ENCODE peak calls at places on chromosome 12, in six cellular contexts. F is astrocyte of the spinal cord, U is PC-9, Q is neural progenitor cell, C is mesendoderm, X is testis. V is an unnamed sample.

GRCh38 chr12:25884024-25884919 is 74.2 kb upstream of the RASSF8 start:
- DNase-seq in F (no peak), Q (no peak), X (no peak), U (no peak), C (no peak), V (no peak)

GRCh38 chr12:12064596-12064995 is 6.1 kb upstream of the BCL2L14 start:
- DNase-seq in U (no peak), Q (no peak), F (no peak), X (no peak), C (peak), V (no peak)

GRCh38 chr12:22101749-22102243 is 55.8 kb downstream of the CMAS start:
- DNase-seq in U (no peak), C (no peak), X (no peak), Q (no peak), F (peak), V (peak)

GRCh38 chr12:114869091-114869834 is 185.3 kb upstream of the TBX3 start:
- DNase-seq in U (no peak), Q (peak), F (peak), C (peak), X (no peak), V (no peak)

GRCh38 chr12:113802966-113803828 is 162.9 kb downstream of the RBM19 start:
- DNase-seq in F (no peak), C (no peak), U (no peak), Q (no peak), X (no peak), V (no peak)

GRCh38 chr12:106205208-106206069 is 42.4 kb downstream of the CKAP4 start:
- DNase-seq in F (no peak), X (no peak), U (peak), Q (peak), C (peak), V (peak)

GRCh38 chr12:7130791-7131501 is 775 bp downstream of the CLSTN3 start:
- DNase-seq in F (peak), U (peak), X (peak), C (peak), Q (peak), V (peak)

GRCh38 chr12:98592825-98593322 is 612 bp upstream of the SLC25A3 start:
- DNase-seq in X (no peak), Q (no peak), C (no peak), U (no peak), F (no peak), V (peak)

GRCh38 chr12:20367731-20368652 is at the start of gene PDE3A:
- DNase-seq in U (peak), X (peak), F (peak), Q (peak), C (peak), V (peak)

GRCh38 chr12:77795699-77796098 is 35.0 kb upstream of the NAV3 start:
- DNase-seq in Q (no peak), C (no peak), U (no peak), F (peak), X (no peak), V (no peak)

GRCh38 chr12:43063642-43064041 is 474.1 kb upstream of the PRICKLE1 start:
- DNase-seq in X (no peak), U (no peak), F (peak), C (no peak), Q (no peak), V (no peak)

GRCh38 chr12:18345021-18345735 is 83.9 kb downstream of the PIK3C2G start:
- DNase-seq in X (no peak), F (peak), Q (no peak), C (no peak), U (no peak), V (no peak)

GRCh38 chr12:57244306-57244696 is 6.7 kb downstream of the STAC3 start:
- DNase-seq in U (no peak), F (no peak), C (no peak), X (no peak), Q (no peak), V (no peak)

GRCh38 chr12:20376984-20377383 is 8.6 kb downstream of the PDE3A start:
- DNase-seq in C (peak), X (no peak), U (no peak), Q (peak), F (peak), V (no peak)

GRCh38 chr12:3603576-3603975 is 112.6 kb downstream of the PRMT8 start:
- DNase-seq in Q (peak), X (no peak), F (no peak), U (no peak), C (no peak), V (no peak)

GRCh38 chr12:112807452-112807851 is 15.9 kb downstream of the RPH3A start:
- DNase-seq in X (no peak), C (no peak), Q (no peak), U (no peak), F (no peak), V (no peak)

GRCh38 chr12:96247567-96247962 is 53.4 kb downstream of the ELK3 start:
- DNase-seq in C (no peak), U (no peak), Q (no peak), F (no peak), X (no peak), V (no peak)

GRCh38 chr12:85057370-85057963 is 21.3 kb downstream of the LRRIQ1 start:
- DNase-seq in F (peak), Q (peak), C (peak), X (peak), U (peak), V (peak)

GRCh38 chr12:55820679-55821078 is 2.8 kb downstream of the ORMDL2 start:
- DNase-seq in C (peak), X (no peak), Q (no peak), U (no peak), F (peak), V (no peak)

GRCh38 chr12:132593938-132594358 is 16.4 kb downstream of the LRCOL1 start:
- DNase-seq in Q (peak), C (peak), F (peak), U (peak), X (peak), V (peak)

GRCh38 chr12:230925-231671 is 17.1 kb upstream of the SLC6A12 start:
- DNase-seq in C (no peak), U (no peak), F (no peak), Q (peak), X (peak), V (no peak)

GRCh38 chr12:13293086-13293485 is 96.6 kb downstream of the EMP1 start:
- DNase-seq in F (no peak), C (no peak), Q (no peak), X (no peak), U (no peak), V (no peak)

GRCh38 chr12:49345048-49345839 is 1.4 kb upstream of the DNAJC22 start:
- DNase-seq in Q (peak), C (peak), U (no peak), X (peak), F (no peak), V (no peak)

GRCh38 chr12:43740511-43741100 is 18.0 kb downstream of the PUS7L start:
- DNase-seq in U (no peak), X (no peak), Q (no peak), F (no peak), C (no peak), V (no peak)

GRCh38 chr12:49121047-49121696 is 10.0 kb downstream of the TUBA1B start:
- DNase-seq in F (peak), X (peak), C (peak), Q (peak), U (no peak), V (no peak)

GRCh38 chr12:81440001-81440400 is 319.1 kb downstream of the PPFIA2 start:
- DNase-seq in C (peak), X (no peak), U (no peak), Q (no peak), F (no peak), V (no peak)

GRCh38 chr12:111171334-111171733 is 197.6 kb downstream of the PHETA1 start:
- DNase-seq in Q (no peak), X (no peak), C (no peak), F (no peak), U (no peak), V (peak)

GRCh38 chr12:69475237-69475984 is 5.2 kb downstream of the FRS2 start:
- DNase-seq in F (peak), Q (peak), C (no peak), X (no peak), U (no peak), V (peak)

GRCh38 chr12:108478611-108479010 is 36.5 kb upstream of the FICD start:
- DNase-seq in F (no peak), X (no peak), Q (no peak), C (no peak), U (no peak), V (no peak)

GRCh38 chr12:51821423-51822260 is 26.9 kb downstream of the FIGNL2 start:
- DNase-seq in U (no peak), F (no peak), Q (peak), C (no peak), X (no peak), V (no peak)

GRCh38 chr12:60333461-60333860 is 737.6 kb downstream of the SLC16A7 start:
- DNase-seq in Q (no peak), C (no peak), U (no peak), X (no peak), F (peak), V (no peak)

GRCh38 chr12:30251546-30251945 is 444.1 kb downstream of the IPO8 start:
- DNase-seq in Q (peak), X (no peak), F (no peak), U (no peak), C (no peak), V (no peak)

GRCh38 chr12:50110762-50111416 is 1.1 kb upstream of the COX14 start:
- DNase-seq in X (peak), C (peak), F (no peak), U (peak), Q (peak), V (no peak)

GRCh38 chr12:107390414-107390813 is 295.2 kb upstream of the PWP1 start:
- DNase-seq in C (no peak), Q (no peak), F (no peak), U (no peak), X (no peak), V (no peak)

GRCh38 chr12:105057174-105057573 is 27.1 kb downstream of the ALDH1L2 start:
- DNase-seq in Q (no peak), X (no peak), F (no peak), U (no peak), C (no peak), V (peak)

GRCh38 chr12:101698782-101699347 is 1.4 kb downstream of the CHPT1 start:
- DNase-seq in U (no peak), F (peak), C (peak), Q (no peak), X (no peak), V (no peak)

DNA sequence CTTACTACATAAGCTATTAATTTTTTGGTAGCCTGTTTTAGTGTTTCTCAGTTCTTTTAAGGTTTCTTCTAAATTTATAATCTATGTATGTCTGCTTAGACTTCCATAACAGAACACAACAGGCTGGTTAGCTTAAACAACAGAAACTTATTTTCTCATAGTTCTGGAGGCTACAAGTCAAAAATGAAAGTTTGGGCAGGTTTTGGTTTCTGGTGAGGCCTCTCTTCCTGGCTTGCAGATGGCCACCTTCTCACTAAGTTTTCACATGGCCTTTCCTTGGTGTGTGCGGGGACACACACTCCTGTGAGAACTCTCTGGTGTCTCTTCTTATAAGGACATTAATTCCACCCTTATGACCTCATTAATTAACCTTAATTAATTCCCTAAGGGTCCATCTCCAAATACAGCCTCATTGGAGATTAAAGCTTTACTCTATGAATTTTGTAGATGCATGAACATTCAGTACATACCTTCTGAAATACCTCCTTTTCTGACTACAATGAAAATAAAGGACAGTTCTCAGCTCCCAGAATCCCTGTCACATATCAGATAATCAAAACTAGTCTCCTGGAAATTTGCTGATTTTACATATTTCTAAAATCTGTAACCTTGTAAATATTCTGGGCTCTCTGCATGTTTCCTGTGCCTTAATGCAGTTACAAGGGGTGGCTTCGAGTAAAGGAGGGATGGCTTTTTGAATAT is 23.2 kb upstream of the BMAL2 start:
- DNase-seq in C (no peak), F (no peak), X (no peak), Q (no peak), U (no peak), V (no peak)
- H3K4me3 ChIP-seq in C (no peak), F (no peak), X (no peak), Q (no peak), U (no peak), V (no peak)

GRCh38 chr12:127060933-127061332 is 1206.0 kb upstream of the TMEM132C start:
- DNase-seq in F (no peak), Q (no peak), C (no peak), X (no peak), U (no peak), V (no peak)
- H3K4me3 ChIP-seq in F (no peak), Q (no peak), C (no peak), X (peak), U (peak), V (no peak)

DNA sequence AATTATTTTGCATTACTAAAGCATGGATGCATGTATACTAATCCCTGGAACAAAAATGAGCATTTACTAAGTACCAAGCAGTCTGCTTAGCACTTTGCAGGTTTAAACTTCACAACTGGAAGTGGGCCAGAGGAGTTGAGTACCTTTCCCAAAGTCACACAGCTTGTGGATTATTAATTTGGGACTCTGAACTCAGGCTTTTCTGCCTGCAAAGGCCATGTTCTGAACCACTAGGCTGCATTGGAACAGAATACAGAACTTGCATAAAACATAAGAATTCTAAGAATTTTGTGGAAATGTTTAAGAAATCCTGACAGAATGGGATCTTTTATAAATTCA is 132.9 kb upstream of the AMIGO2 start:
- DNase-seq in F (no peak), C (no peak), Q (no peak), X (no peak), U (no peak), V (no peak)
- H3K4me3 ChIP-seq in F (no peak), C (no peak), Q (no peak), X (no peak), U (no peak), V (no peak)

GRCh38 chr12:27709932-27710591 is 570 bp upstream of the MRPS35 start:
- DNase-seq in X (no peak), F (peak), Q (no peak), U (no peak), C (no peak), V (peak)

GRCh38 chr12:27711312-27711682 is 665 bp downstream of the MRPS35 start:
- DNase-seq in X (no peak), U (peak), Q (no peak), F (peak), C (peak), V (peak)

GRCh38 chr12:27710592-27711311 is at the start of gene MRPS35:
- DNase-seq in Q (peak), X (peak), C (peak), U (peak), F (peak), V (peak)

GRCh38 chr12:27707216-27707615 is 3.4 kb upstream of the MRPS35 start:
- DNase-seq in C (no peak), X (no peak), F (no peak), U (no peak), Q (no peak), V (no peak)

GRCh38 chr12:27709212-27709931 is 1.3 kb upstream of the MRPS35 start:
- DNase-seq in C (no peak), X (no peak), F (no peak), Q (no peak), U (no peak), V (no peak)
- H3K4me3 ChIP-seq in C (no peak), X (peak), F (peak), Q (no peak), U (no peak), V (no peak)

GRCh38 chr12:122243965-122244364 is 18.1 kb upstream of the DIABLO start:
- DNase-seq in C (no peak), U (no peak), Q (no peak), X (no peak), F (no peak), V (no peak)
- H3K4me3 ChIP-seq in C (no peak), U (no peak), Q (no peak), X (no peak), F (no peak), V (no peak)

GRCh38 chr12:121792607-121793500 is 634 bp downstream of the RHOF start:
- DNase-seq in X (no peak), F (no peak), U (no peak), C (peak), Q (no peak), V (no peak)

GRCh38 chr12:121789233-121789781 is 4.2 kb downstream of the RHOF start:
- DNase-seq in C (no peak), Q (no peak), U (no peak), F (no peak), X (no peak), V (no peak)

GRCh38 chr12:121788176-121788818 is 5.2 kb downstream of the RHOF start:
- DNase-seq in X (no peak), F (no peak), C (peak), U (no peak), Q (no peak), V (no peak)

GRCh38 chr12:121791671-121792496 is 1.6 kb downstream of the RHOF start:
- DNase-seq in Q (no peak), F (no peak), U (peak), C (no peak), X (no peak), V (peak)

DNA sequence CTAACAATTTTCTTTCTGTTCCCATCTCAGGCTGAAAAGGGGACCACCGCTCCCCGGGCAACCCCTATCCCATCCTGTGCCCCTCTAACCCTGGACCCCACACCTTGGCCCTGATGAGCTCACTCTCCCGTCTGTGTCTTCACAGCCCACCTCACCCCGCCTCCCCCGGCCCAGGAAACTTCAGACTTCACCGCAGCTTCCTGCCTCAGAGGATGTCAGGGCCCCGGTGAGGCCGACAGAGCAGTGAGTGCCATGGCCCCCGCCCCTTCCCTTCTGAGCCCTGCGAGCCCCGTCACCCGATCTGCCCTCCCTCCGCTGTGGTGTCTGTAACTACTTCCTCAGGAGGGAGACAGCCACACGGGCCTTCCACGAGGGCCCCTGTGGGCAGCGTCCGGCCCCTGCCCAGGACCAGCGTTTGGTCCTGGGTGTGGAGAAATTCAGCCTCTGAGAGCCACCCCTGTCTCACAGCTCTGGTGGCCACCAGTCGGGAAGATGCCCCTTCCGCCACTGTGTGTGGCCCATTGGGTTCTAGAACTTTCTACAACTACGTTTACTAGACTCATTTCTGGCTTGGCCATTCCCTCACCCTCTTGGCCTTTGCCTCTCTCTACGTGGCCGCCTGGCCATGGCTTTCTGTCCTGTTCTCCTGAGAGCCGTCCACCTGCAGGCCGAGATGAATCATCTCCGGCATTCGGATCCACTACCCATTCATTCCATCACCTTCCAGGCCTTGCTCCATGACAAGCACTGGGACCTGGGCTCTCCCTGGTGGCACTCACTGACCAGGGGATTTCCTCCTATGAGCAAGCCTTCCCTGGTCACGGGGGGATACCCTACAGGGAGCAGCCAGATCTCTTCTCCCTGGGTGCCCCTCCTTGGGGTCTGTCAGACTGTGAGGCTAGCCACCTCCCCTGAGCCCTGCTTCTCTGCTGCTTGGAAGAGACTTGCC is 3.4 kb downstream of the RHOF start:
- DNase-seq in Q (no peak), U (peak), F (no peak), X (no peak), C (peak), V (peak)
- H3K4me3 ChIP-seq in Q (no peak), U (peak), F (no peak), X (no peak), C (no peak), V (no peak)

DNA sequence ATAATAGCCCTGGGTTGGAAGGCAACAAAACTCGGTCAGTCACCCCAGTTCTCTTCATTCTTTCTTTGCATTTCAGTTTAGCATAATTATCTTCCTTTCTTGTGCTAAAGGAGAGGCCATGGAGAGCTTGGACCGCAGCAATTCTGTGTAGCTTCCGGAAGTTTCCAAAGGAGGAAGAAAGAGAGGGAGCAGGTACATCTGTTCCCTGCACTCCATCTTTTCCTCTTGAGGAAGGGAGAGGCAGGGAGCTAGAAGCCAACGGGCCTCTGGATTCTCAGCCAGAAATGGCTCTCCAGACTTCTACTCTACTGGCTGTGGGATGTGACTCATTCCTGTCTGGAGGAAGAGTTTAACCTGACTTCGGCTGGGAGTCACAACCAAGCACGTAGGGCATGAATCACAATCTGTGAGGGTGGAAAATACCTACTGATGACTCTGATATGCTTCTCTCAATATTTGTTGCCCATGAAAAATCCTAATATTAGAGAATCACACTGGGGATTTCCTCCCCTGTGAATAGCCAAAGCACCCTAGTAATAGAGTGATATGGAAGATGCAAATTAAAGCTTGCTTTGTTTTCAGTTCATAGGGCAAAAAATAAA is 17.0 kb downstream of the ANO6 start:
- DNase-seq in F (peak), U (peak), C (peak), Q (no peak), X (no peak), V (peak)
- H3K4me3 ChIP-seq in F (no peak), U (peak), C (no peak), Q (no peak), X (no peak), V (no peak)